ENCODE peak calls at places on chromosomes 1 and 21, in ten cellular contexts. W, H, D, K, X, R, J, S, I and L are unnamed samples. For H3K9me3 and H3K4me1, the result is how much of the 10 kb centered on the place peaks cover.

GRCh38 chr1:227388771-227389170 is 70.5 kb upstream of the CDC42BPA start:
- DNase-seq in W (no peak), H (no peak), D (no peak), K (no peak), X (no peak), R (no peak), J (no peak), S (peak), I (no peak), L (no peak)

GRCh38 chr1:118535901-118536300 is 350.9 kb upstream of the SPAG17 start:
- DNase-seq in W (no peak), H (no peak), D (no peak), K (no peak), X (no peak), R (no peak), J (no peak), S (no peak), I (no peak), L (no peak)

GRCh38 chr1:234957330-234958065 is 171.1 kb downstream of the TOMM20 start:
- DNase-seq in W (peak), H (no peak), D (no peak), K (no peak), X (peak), R (no peak), J (no peak), S (peak), I (no peak), L (no peak)

GRCh38 chr1:205581321-205581980 is 50.4 kb downstream of the ELK4 start:
- DNase-seq in W (no peak), H (no peak), D (no peak), K (no peak), X (no peak), R (no peak), J (peak), S (peak), I (no peak), L (no peak)

GRCh38 chr1:159915571-159916239 is 9.6 kb downstream of the TAGLN2 start:
- DNase-seq in W (no peak), H (no peak), D (no peak), K (no peak), X (no peak), R (no peak), J (peak), S (peak), I (no peak), L (no peak)

GRCh38 chr1:116496380-116496779 is 74.4 kb downstream of the CD58 start:
- DNase-seq in W (no peak), H (no peak), D (no peak), K (peak), X (no peak), R (no peak), J (no peak), S (no peak), I (no peak), L (no peak)

GRCh38 chr1:63662056-63662836 is 69.0 kb downstream of the PGM1 start:
- DNase-seq in W (peak), H (no peak), D (no peak), K (peak), X (no peak), R (no peak), J (no peak), S (no peak), I (no peak), L (no peak)

GRCh38 chr1:15765495-15766194 is 7.0 kb downstream of the FBLIM1 start:
- DNase-seq in W (no peak), H (no peak), D (no peak), K (no peak), X (no peak), R (no peak), J (no peak), S (no peak), I (no peak), L (no peak)

GRCh38 chr1:8166436-8166835 is 140.3 kb upstream of the ERRFI1 start:
- DNase-seq in W (no peak), H (no peak), D (no peak), K (no peak), X (no peak), R (no peak), J (no peak), S (no peak), I (no peak), L (no peak)

GRCh38 chr1:7107109-7107830 is 322.0 kb downstream of the CAMTA1 start:
- DNase-seq in W (no peak), H (no peak), D (no peak), K (no peak), X (no peak), R (no peak), J (peak), S (no peak), I (no peak), L (no peak)

GRCh38 chr1:245704765-245705164 is 550.0 kb downstream of the KIF26B start:
- DNase-seq in W (no peak), H (no peak), D (no peak), K (no peak), X (no peak), R (no peak), J (no peak), S (no peak), I (no peak), L (no peak)

GRCh38 chr1:103496014-103496635 is 29.4 kb upstream of the RNPC3 start:
- DNase-seq in W (no peak), H (no peak), D (no peak), K (no peak), X (no peak), R (no peak), J (no peak), S (no peak), I (no peak), L (no peak)

GRCh38 chr1:95369985-95370670 is 136.1 kb downstream of the RWDD3 start:
- DNase-seq in W (no peak), H (no peak), D (no peak), K (no peak), X (no peak), R (no peak), J (no peak), S (no peak), I (no peak), L (no peak)

GRCh38 chr1:228405200-228405978 is 1.2 kb downstream of the TRIM11 start:
- DNase-seq in W (no peak), H (no peak), D (no peak), K (no peak), X (peak), R (no peak), J (no peak), S (no peak), I (no peak), L (no peak)

GRCh38 chr1:18534810-18535205 is 54.1 kb downstream of the KLHDC7A start:
- DNase-seq in W (no peak), H (no peak), D (no peak), K (no peak), X (no peak), R (no peak), J (no peak), S (no peak), I (no peak), L (no peak)

GRCh38 chr1:215140135-215140534 is 57.6 kb downstream of the KCNK2 start:
- DNase-seq in W (no peak), H (no peak), D (no peak), K (no peak), X (no peak), R (no peak), J (no peak), S (no peak), I (no peak), L (no peak)

GRCh38 chr21:44710756-44711326 is 531 bp downstream of the TSPEAR start:
- DNase-seq in W (no peak), H (peak), D (no peak), K (peak), X (no peak), R (peak), J (peak), S (no peak), I (peak), L (no peak)

GRCh38 chr1:1001057-1001630 is 1.2 kb upstream of the HES4 start:
- DNase-seq in W (no peak), H (no peak), D (no peak), K (peak), X (peak), R (no peak), J (peak), S (no peak), I (no peak), L (no peak)

GRCh38 chr1:152227310-152227928 is 3.4 kb upstream of the HRNR start:
- DNase-seq in W (no peak), H (no peak), D (no peak), K (no peak), X (no peak), R (no peak), J (no peak), S (no peak), I (no peak), L (no peak)

GRCh38 chr1:152225678-152226077 is 1.7 kb upstream of the HRNR start:
- DNase-seq in W (no peak), H (no peak), D (no peak), K (no peak), X (no peak), R (no peak), J (no peak), S (no peak), I (no peak), L (no peak)

GRCh38 chr1:152224093-152224492 is at the start of gene HRNR:
- DNase-seq in W (no peak), H (no peak), D (no peak), K (no peak), X (no peak), R (no peak), J (no peak), S (no peak), I (no peak), L (no peak)

GRCh38 chr1:152228831-152229230 is 4.8 kb upstream of the HRNR start:
- DNase-seq in W (no peak), H (no peak), D (no peak), K (no peak), X (no peak), R (no peak), J (no peak), S (no peak), I (no peak), L (no peak)
- H3K9me3 ChIP-seq in W (under half), H (under half), D (under half), K (under half), X (under half), R (under half), J (under half), S (under half), I (under half), L (under half)

GRCh38 chr1:112114540-112114939 is 125.1 kb upstream of the KCND3 start:
- DNase-seq in W (no peak), H (no peak), D (no peak), K (no peak), X (no peak), R (no peak), J (no peak), S (no peak), I (no peak), L (no peak)

GRCh38 chr1:112105557-112105956 is 116.1 kb upstream of the KCND3 start:
- DNase-seq in W (no peak), H (no peak), D (no peak), K (no peak), X (no peak), R (no peak), J (no peak), S (no peak), I (no peak), L (no peak)

GRCh38 chr1:112110031-112110430 is 120.6 kb upstream of the KCND3 start:
- DNase-seq in W (no peak), H (peak), D (no peak), K (no peak), X (no peak), R (peak), J (no peak), S (no peak), I (no peak), L (no peak)
- H3K4me1 ChIP-seq in W (under half), H (under half), D (under half), K (under half), X (under half), R (under half), J (under half), S (under half), I (under half), L (under half)

GRCh38 chr1:169529068-169529642 is 43.4 kb upstream of the SLC19A2 start:
- DNase-seq in W (no peak), H (no peak), D (no peak), K (no peak), X (no peak), R (peak), J (no peak), S (peak), I (no peak), L (peak)
- H3K4me3 ChIP-seq in W (no peak), H (no peak), D (no peak), K (no peak), X (no peak), R (no peak), J (peak), S (no peak), I (no peak), L (no peak)

DNA sequence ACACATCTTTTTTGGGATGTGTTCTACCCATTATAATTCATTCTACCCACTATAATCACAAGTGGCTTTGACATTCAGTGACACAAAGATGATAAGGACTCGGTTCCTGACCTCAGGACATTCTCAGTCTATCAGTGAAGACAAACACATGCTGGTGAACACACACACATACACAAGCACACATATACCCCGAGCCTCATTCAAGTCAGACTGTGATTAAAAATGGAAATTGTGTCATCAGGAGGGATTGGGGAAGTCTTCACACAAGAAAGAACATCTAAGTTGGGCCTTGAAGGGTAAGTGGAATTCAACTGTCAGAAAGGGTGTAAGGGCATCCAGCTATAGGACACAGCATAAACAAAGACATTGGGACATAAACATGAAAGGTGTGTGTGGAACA is 2.6 kb upstream of the LAD1 start:
- DNase-seq in W (no peak), H (no peak), D (no peak), K (no peak), X (no peak), R (no peak), J (no peak), S (no peak), I (no peak), L (no peak)
- H3K9me3 ChIP-seq in W (under half), H (under half), D (under half), K (under half), X (under half), R (under half), J (under half), S (under half), I (under half), L (under half)

GRCh38 chr1:156481527-156481926 is 19.0 kb downstream of the MEF2D start:
- DNase-seq in W (no peak), H (no peak), D (no peak), K (no peak), X (no peak), R (no peak), J (no peak), S (no peak), I (no peak), L (no peak)

GRCh38 chr1:156480411-156481192 is 20.0 kb downstream of the MEF2D start:
- DNase-seq in W (peak), H (peak), D (peak), K (peak), X (peak), R (no peak), J (peak), S (no peak), I (no peak), L (peak)

GRCh38 chr1:156479093-156480014 is 21.2 kb downstream of the MEF2D start:
- DNase-seq in W (no peak), H (no peak), D (no peak), K (peak), X (no peak), R (no peak), J (no peak), S (no peak), I (no peak), L (no peak)

GRCh38 chr1:156478250-156478627 is 22.3 kb downstream of the MEF2D start:
- DNase-seq in W (no peak), H (no peak), D (no peak), K (peak), X (no peak), R (no peak), J (no peak), S (no peak), I (no peak), L (no peak)

GRCh38 chr1:156480015-156480368 is 20.6 kb downstream of the MEF2D start:
- DNase-seq in W (no peak), H (no peak), D (no peak), K (no peak), X (no peak), R (no peak), J (no peak), S (no peak), I (no peak), L (no peak)
- H3K4me1 ChIP-seq in W (under half), H (under half), D (under half), K (under half), X (under half), R (under half), J (under half), S (under half), I (under half), L (under half)

GRCh38 chr1:181153634-181153961 is 65.1 kb downstream of the IER5 start:
- DNase-seq in W (no peak), H (no peak), D (no peak), K (no peak), X (no peak), R (no peak), J (no peak), S (no peak), I (no peak), L (no peak)
- H3K4me3 ChIP-seq in W (no peak), H (no peak), D (no peak), K (no peak), X (no peak), R (no peak), J (no peak), S (no peak), I (no peak), L (no peak)

GRCh38 chr1:152827173-152827572 is at the start of gene LCE1A:
- DNase-seq in W (no peak), H (no peak), D (no peak), K (no peak), X (no peak), R (no peak), J (no peak), S (no peak), I (no peak), L (no peak)
- H3K9me3 ChIP-seq in W (under half), H (under half), D (under half), K (under half), X (under half), R (under half), J (under half), S (under half), I (under half), L (under half)

DNA sequence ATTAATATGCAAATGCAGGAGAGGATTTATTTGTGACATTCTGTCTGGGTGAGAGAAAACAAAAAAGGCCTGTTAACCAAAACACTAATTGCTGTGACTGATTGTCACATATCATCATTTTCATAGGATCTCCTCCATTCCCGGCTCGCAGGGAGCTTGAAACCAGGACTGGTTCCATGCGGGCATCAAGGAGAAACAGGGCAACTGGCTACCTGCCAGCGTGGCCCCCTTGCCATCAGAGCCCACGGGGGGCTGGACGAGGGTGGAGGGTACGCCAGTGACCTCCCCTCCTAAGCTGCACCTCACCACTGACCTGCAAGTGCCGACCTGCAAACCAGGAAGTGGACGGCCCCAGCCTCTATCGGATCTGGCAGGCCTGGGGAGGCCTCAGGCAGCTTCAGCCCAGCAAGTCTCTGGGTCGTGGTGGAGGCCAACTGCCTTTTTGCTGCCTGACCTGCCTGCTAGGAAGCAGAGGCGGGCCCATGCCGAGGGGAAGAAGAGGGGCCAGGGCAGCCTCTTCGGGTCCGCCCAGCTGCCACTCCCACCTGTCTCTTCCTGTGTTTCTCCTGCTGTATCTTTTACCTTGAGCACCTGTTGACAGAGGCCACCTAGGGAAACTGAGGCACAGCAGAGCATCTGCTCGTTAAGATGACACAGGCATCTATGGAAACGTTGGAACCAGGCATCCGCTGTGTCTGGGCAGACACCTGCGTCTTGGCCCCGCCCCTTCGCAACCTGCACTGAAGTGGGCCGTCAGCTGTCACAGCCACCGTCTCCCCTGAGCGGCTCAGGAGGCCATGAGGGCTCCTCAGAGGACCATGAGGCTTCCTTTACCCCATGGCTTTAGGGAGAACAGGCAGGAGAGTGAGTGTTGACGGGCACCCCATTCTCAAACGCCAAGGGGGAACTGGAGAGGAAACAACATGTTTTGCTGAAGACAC is 74.8 kb downstream of the CASZ1 start:
- DNase-seq in W (no peak), H (no peak), D (no peak), K (peak), X (no peak), R (no peak), J (no peak), S (no peak), I (no peak), L (no peak)
- H3K4me1 ChIP-seq in W (under half), H (under half), D (half or more), K (under half), X (under half), R (under half), J (under half), S (under half), I (under half), L (under half)

DNA sequence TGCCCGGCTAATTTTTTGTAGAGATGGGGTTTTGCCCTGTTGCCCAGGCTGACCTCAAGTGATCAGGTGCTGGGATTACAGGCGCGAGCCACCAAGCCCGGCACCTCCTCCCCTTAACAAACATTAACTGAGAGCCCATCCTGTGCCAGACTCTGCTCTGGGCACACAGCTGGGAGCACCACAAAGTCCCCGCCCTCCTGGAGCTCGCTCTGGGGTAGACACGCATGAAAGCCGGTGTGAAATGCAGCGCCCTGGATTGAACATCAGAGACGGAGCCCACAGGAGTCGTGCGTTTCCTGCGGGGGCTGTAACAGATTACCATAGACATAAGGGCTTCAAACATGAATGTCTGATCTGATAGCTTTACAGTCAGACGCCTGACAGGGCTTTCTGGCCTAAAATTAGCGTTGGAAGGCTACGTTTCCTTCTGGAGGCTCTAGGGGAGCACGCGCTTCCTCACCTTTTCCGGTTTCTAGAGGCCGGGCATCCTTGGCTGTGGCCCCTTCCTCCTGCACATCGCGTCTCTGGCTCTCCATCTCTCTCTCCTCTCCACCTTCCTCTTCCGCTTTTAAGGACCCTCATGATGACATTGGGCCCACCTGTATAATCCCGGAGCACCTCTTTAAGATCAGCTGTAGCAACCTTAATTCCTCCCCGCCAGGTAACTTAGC is 14.4 kb downstream of the SLC27A3 start:
- DNase-seq in W (no peak), H (no peak), D (no peak), K (peak), X (no peak), R (no peak), J (no peak), S (no peak), I (no peak), L (no peak)
- H3K4me3 ChIP-seq in W (no peak), H (peak), D (no peak), K (peak), X (peak), R (no peak), J (peak), S (no peak), I (peak), L (no peak)

DNA sequence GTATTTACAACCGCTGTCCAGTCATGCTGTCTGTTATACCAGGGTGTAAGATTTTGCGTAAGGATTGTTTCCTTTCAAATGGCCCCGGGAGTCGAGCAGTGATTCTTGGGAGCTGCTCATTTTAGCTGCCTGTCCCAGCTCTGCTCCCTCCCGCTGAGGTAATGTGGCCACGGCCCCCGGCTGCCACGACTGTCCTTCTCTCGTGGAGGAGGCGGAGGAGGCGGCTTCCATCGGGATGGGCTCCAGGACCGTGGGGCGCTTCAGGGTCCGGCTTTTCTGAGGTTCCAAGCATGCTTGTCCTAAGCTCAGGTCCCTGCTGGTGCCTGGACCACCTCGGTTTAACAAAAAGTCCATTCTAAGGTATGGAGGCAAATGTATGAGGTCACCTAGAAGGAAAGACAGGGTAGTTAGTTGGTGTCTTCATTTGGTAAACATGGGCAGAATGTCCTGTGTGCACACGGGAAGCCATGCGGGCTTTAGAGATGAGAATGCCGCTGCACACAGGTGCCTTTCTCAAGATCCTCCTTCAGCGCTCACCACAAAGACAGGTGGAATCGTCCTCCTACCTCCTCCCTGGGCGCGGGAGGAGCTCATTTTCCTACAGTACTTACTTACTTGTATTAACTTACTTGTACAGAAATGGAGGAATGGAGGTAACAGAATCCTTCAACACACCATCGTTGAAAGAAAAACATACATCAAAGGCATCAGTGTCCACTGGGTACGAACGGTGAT is 145.9 kb downstream of the PCP4 start:
- DNase-seq in W (no peak), H (no peak), D (no peak), K (no peak), X (no peak), R (no peak), J (no peak), S (no peak), I (no peak), L (no peak)
- H3K9me3 ChIP-seq in W (under half), H (under half), D (under half), K (under half), X (under half), R (under half), J (under half), S (under half), I (under half), L (under half)